ENCODE peak calls at places on chromosome 5, in five cellular contexts. J is coronary artery, K is brain microvascular endothelial cell, G is left lung, A is GM12878. U is an unnamed sample.

GRCh38 chr5:26482817-26483375 is 555.5 kb downstream of the CDH9 start:
- DNase-seq in A (no peak), G (no peak), J (no peak), K (peak), U (no peak)

GRCh38 chr5:32908646-32909045 is 197.5 kb downstream of the NPR3 start:
- DNase-seq in A (no peak), G (no peak), J (no peak), K (no peak), U (no peak)

GRCh38 chr5:68216737-68217231 is 1.2 kb downstream of the PIK3R1 start:
- DNase-seq in A (no peak), J (no peak), G (no peak), K (peak), U (no peak)

GRCh38 chr5:169649486-169649885 is 12.4 kb downstream of the DOCK2 start:
- DNase-seq in G (no peak), J (no peak), K (no peak), A (no peak), U (no peak)

GRCh38 chr5:87421307-87421706 is 8.6 kb upstream of the CCNH start:
- DNase-seq in G (no peak), A (no peak), K (no peak), J (no peak), U (no peak)

GRCh38 chr5:97019435-97020117 is 83.7 kb downstream of the LNPEP start:
- DNase-seq in G (no peak), J (no peak), A (no peak), K (peak), U (no peak)

GRCh38 chr5:133041910-133042309 is 9.9 kb upstream of the HSPA4 start:
- DNase-seq in A (no peak), K (peak), G (no peak), J (no peak), U (no peak)

GRCh38 chr5:84306617-84307016 is 78.1 kb downstream of the EDIL3 start:
- DNase-seq in A (no peak), J (no peak), K (no peak), G (no peak), U (no peak)

GRCh38 chr5:111159845-111160244 is 64.3 kb upstream of the CAMK4 start:
- DNase-seq in A (no peak), G (no peak), J (no peak), K (no peak), U (no peak)

GRCh38 chr5:61493973-61494372 is 161.9 kb downstream of the ZSWIM6 start:
- DNase-seq in J (no peak), G (no peak), K (no peak), A (peak), U (no peak)

GRCh38 chr5:134436523-134437339 is 25.1 kb upstream of the CDKN2AIPNL start:
- DNase-seq in A (peak), J (no peak), K (peak), G (peak), U (peak)
- H3K4me3 ChIP-seq in A (no peak), J (no peak), K (no peak), G (peak), U (no peak)

GRCh38 chr5:92222449-92222848 is 839.3 kb upstream of the ARRDC3 start:
- DNase-seq in A (no peak), G (no peak), J (no peak), K (peak), U (no peak)
- TF ChIP-seq CTCF in A (no peak), G (no peak), J (no peak), K (peak), U (no peak)

GRCh38 chr5:140556438-140556837 is 835 bp downstream of the SRA1 start:
- DNase-seq in G (no peak), K (no peak), A (no peak), J (no peak), U (no peak)

GRCh38 chr5:140555747-140556312 is 1.4 kb downstream of the SRA1 start:
- DNase-seq in K (no peak), G (no peak), A (no peak), J (no peak), U (no peak)

GRCh38 chr5:140557136-140557805 is at the start of gene SRA1:
- DNase-seq in A (peak), J (peak), K (peak), G (peak), U (peak)

GRCh38 chr5:140558542-140558941 is 1.3 kb upstream of the SRA1 start:
- DNase-seq in G (no peak), A (no peak), J (no peak), K (no peak), U (no peak)

GRCh38 chr5:140557965-140558364 is 692 bp upstream of the SRA1 start:
- DNase-seq in J (no peak), A (no peak), K (no peak), G (no peak), U (no peak)
- H3K4me3 ChIP-seq in J (peak), A (peak), K (no peak), G (peak), U (no peak)

GRCh38 chr5:153623117-153623516 is 132.6 kb downstream of the GRIA1 start:
- DNase-seq in J (no peak), A (no peak), K (no peak), G (no peak), U (no peak)
- TF ChIP-seq CTCF in J (no peak), A (no peak), K (no peak), G (no peak), U (no peak)

GRCh38 chr5:177403826-177404640 is 3.6 kb upstream of the PFN3 start:
- DNase-seq in J (no peak), A (no peak), K (peak), G (peak), U (no peak)
- H3K4me3 ChIP-seq in J (peak), A (peak), K (peak), G (peak), U (peak)

GRCh38 chr5:100517301-100517974 is 17.7 kb upstream of the FAM174A start:
- DNase-seq in K (no peak), G (peak), A (no peak), J (no peak), U (no peak)
- TF ChIP-seq CTCF in K (no peak), G (no peak), A (no peak), J (no peak), U (no peak)

U was measured in GM12864.